ENCODE peak calls at places on chromosomes 1 and 21, in six cellular contexts. Z is A549, U is K562, R is endothelial cell of umbilical vein, H is HepG2, B is GM12878. G is an unnamed sample.

GRCh38 chr1:168654198-168654910 is 74.7 kb downstream of the DPT start:
- DNase-seq in Z (no peak), U (no peak), R (no peak), H (no peak), B (no peak), G (no peak)

GRCh38 chr1:145720878-145721671 is 1.8 kb downstream of the CD160 start:
- DNase-seq in Z (peak; percentile 61), U (peak; percentile 81), R (peak; percentile 41), H (peak; percentile 40), B (no peak), G (peak; percentile 63)

GRCh38 chr1:17438977-17439249 is 564 bp downstream of the RCC2 start:
- DNase-seq in Z (no peak), U (peak; percentile 32), R (no peak), H (no peak), B (no peak), G (peak; percentile 31)

GRCh38 chr1:210792703-210793102 is 341.2 kb downstream of the KCNH1 start:
- DNase-seq in Z (peak; percentile 58), U (peak; percentile 28), R (no peak), H (no peak), B (no peak), G (peak; percentile 6)

GRCh38 chr1:180912211-180912800 is 391 bp upstream of the KIAA1614 start:
- DNase-seq in Z (no peak), U (no peak), R (no peak), H (no peak), B (no peak), G (no peak)

GRCh38 chr1:41108696-41109284 is 87.3 kb upstream of the SLFNL1 start:
- DNase-seq in Z (peak; percentile 7), U (no peak), R (no peak), H (no peak), B (no peak), G (peak; percentile 19)

GRCh38 chr1:155339515-155340111 is 18.9 kb downstream of the RUSC1 start:
- DNase-seq in Z (no peak), U (no peak), R (no peak), H (no peak), B (no peak), G (no peak)

GRCh38 chr1:160221089-160221488 is 15.9 kb downstream of the PEA15 start:
- DNase-seq in Z (no peak), U (no peak), R (no peak), H (no peak), B (no peak), G (no peak)

GRCh38 chr1:6077506-6077905 is 31.8 kb downstream of the KCNAB2 start:
- DNase-seq in Z (no peak), U (no peak), R (no peak), H (no peak), B (no peak), G (no peak)

GRCh38 chr1:89211035-89211634 is 12.4 kb upstream of the GBP4 start:
- DNase-seq in Z (no peak), U (no peak), R (no peak), H (no peak), B (no peak), G (no peak)

GRCh38 chr1:27551953-27552312 is 52.0 kb downstream of the AHDC1 start:
- DNase-seq in Z (no peak), U (no peak), R (no peak), H (no peak), B (no peak), G (no peak)

GRCh38 chr21:45763074-45763473 is 119.5 kb downstream of the PCBP3 start:
- DNase-seq in Z (no peak), U (no peak), R (no peak), H (no peak), B (no peak), G (no peak)

GRCh38 chr1:20233394-20233793 is 47.1 kb upstream of the PLA2G2C start:
- DNase-seq in Z (peak; percentile 31), U (no peak), R (peak; percentile 37), H (peak; percentile 11), B (no peak), G (peak; percentile 43)

GRCh38 chr1:47866631-47867446 is 130.3 kb downstream of the TRABD2B start:
- DNase-seq in Z (no peak), U (no peak), R (no peak), H (peak; percentile 96), B (no peak), G (no peak)

GRCh38 chr1:232676307-232676706 is 46.4 kb upstream of the SIPA1L2 start:
- DNase-seq in Z (no peak), U (no peak), R (no peak), H (no peak), B (no peak), G (no peak)

GRCh38 chr1:17620448-17620847 is 81.0 kb downstream of the ARHGEF10L start:
- DNase-seq in Z (no peak), U (no peak), R (no peak), H (no peak), B (no peak), G (no peak)

GRCh38 chr21:37253991-37254390 is 13.1 kb downstream of the VPS26C start:
- DNase-seq in Z (no peak), U (no peak), R (no peak), H (no peak), B (no peak), G (no peak)

GRCh38 chr1:116433283-116434257 is 60.5 kb downstream of the ATP1A1 start:
- DNase-seq in Z (no peak), U (peak; percentile 63), R (no peak), H (peak; percentile 93), B (no peak), G (no peak)

GRCh38 chr1:39901486-39902120 is at the start of gene MYCL:
- DNase-seq in Z (peak; percentile 80), U (peak; percentile 93), R (peak; percentile 67), H (peak; percentile 64), B (no peak), G (peak; percentile 76)

GRCh38 chr1:63877816-63878215 is 104.0 kb downstream of the ROR1 start:
- DNase-seq in Z (no peak), U (no peak), R (no peak), H (no peak), B (no peak), G (no peak)

GRCh38 chr1:114023377-114023776 is 44.1 kb downstream of the OLFML3 start:
- DNase-seq in Z (no peak), U (no peak), R (no peak), H (no peak), B (no peak), G (no peak)
- TF ChIP-seq MYC in Z (no peak), U (no peak), R (no peak), H (no peak), B (no peak), G (no peak)

GRCh38 chr1:24929091-24929875 is 793 bp downstream of the RUNX3 start:
- DNase-seq in Z (peak; percentile 27), U (no peak), R (no peak), H (no peak), B (no peak), G (peak; percentile 72)
- TF ChIP-seq MYC in Z (no peak), U (no peak), R (no peak), H (no peak), B (no peak), G (no peak)

GRCh38 chr1:29245876-29246275 is 9.6 kb downstream of the PTPRU start:
- DNase-seq in Z (peak; percentile 52), U (no peak), R (peak; percentile 11), H (peak; percentile 51), B (no peak), G (no peak)
- TF ChIP-seq MYC in Z (no peak), U (no peak), R (no peak), H (peak; percentile 58), B (no peak), G (no peak)

DNA sequence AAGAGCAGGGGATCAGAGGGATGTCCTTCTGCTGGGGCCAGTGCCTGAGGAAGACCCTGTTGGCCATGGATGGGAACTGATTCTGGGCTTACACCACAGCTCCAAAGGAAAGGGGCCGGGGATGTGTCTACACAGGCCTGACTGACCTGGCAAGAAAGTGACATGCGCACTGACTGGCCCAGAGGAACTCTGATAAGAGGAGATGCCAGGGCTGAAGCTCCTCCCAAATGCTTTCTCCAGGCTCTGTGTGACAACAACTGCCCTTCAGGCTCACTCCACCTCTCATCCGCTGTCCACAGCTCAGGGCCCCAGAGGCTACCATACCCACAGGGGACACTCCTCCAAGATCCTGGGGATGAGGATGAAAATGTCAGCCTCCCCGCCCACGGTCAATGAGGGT is 195.6 kb downstream of the TOMM20 start:
- DNase-seq in Z (no peak), U (no peak), R (no peak), H (no peak), B (no peak), G (peak; percentile 34)
- TF ChIP-seq MYC in Z (no peak), U (no peak), R (no peak), H (no peak), B (no peak), G (no peak)

DNA sequence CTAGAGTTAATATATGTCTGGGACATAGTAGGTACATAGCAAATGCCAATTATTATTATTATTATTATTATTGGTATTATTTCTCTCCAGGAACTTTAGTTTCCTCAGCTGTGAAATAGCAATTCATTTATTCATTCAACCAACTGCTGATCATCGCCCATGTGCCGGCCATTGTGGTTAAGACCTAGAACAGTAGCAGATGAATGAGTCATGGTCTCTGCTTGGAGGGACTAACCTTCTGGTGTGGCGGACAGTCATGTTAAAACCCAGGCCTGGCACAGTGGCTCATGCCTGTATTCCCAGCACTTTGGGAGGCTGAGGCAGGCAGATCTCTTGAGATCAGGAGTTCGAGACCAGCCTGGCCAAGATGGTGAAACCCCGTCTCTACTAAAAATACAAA is 23.8 kb upstream of the LDLRAP1 start:
- DNase-seq in Z (no peak), U (no peak), R (no peak), H (no peak), B (no peak), G (peak; percentile 66)
- TF ChIP-seq MYC in Z (no peak), U (no peak), R (no peak), H (no peak), B (no peak), G (peak; percentile 17)

G was measured in NB4.